ENCODE peak calls at places on chromosomes 5 and 9, in six cellular contexts. E is pancreas; D is CD8-positive, alpha-beta T cell; Z is adrenal gland; N is upper lobe of right lung; C is neural progenitor cell. G is an unnamed sample.

GRCh38 chr9:124285903-124286291 is 28.1 kb downstream of the NEK6 start:
- DNase-seq in E (no peak), D (peak; percentile 52), Z (peak; percentile 79), N (peak; percentile 84), C (no peak), G (peak; percentile 86)

GRCh38 chr9:89797255-89797654 is 192.4 kb downstream of the GADD45G start:
- DNase-seq in E (no peak), D (no peak), Z (no peak), N (no peak), C (no peak), G (no peak)

GRCh38 chr9:134776080-134776796 is 104.4 kb upstream of the FCN2 start:
- DNase-seq in E (no peak), D (no peak), Z (no peak), N (no peak), C (no peak), G (no peak)

GRCh38 chr5:123125172-123125508 is 36.1 kb downstream of the PRDM6 start:
- DNase-seq in E (no peak), D (no peak), Z (no peak), N (no peak), C (no peak), G (no peak)

GRCh38 chr5:56075361-56075760 is 80.6 kb upstream of the IL6ST start:
- DNase-seq in E (no peak), D (no peak), Z (peak; percentile 32), N (no peak), C (no peak), G (no peak)

GRCh38 chr9:109401990-109402318 is 81.1 kb upstream of the EPB41L4B start:
- DNase-seq in E (no peak), D (no peak), Z (no peak), N (no peak), C (no peak), G (no peak)

GRCh38 chr5:59218424-59219045 is 635.7 kb downstream of the RAB3C start:
- DNase-seq in E (no peak), D (no peak), Z (no peak), N (no peak), C (no peak), G (no peak)

GRCh38 chr9:36632892-36633291 is 60.2 kb downstream of the MELK start:
- DNase-seq in E (no peak), D (no peak), Z (no peak), N (no peak), C (peak; percentile 17), G (no peak)

GRCh38 chr9:108933231-108933630 is 693 bp downstream of the ELP1 start:
- DNase-seq in E (no peak), D (no peak), Z (no peak), N (no peak), C (peak; percentile 2), G (no peak)

GRCh38 chr5:71666321-71666720 is 52.8 kb upstream of the CARTPT start:
- DNase-seq in E (no peak), D (no peak), Z (no peak), N (no peak), C (no peak), G (no peak)

GRCh38 chr5:113524927-113525326 is 11.4 kb downstream of the YTHDC2 start:
- DNase-seq in E (no peak), D (no peak), Z (no peak), N (no peak), C (no peak), G (no peak)

GRCh38 chr5:32984851-32985250 is 273.7 kb downstream of the NPR3 start:
- DNase-seq in E (no peak), D (no peak), Z (no peak), N (no peak), C (no peak), G (no peak)

GRCh38 chr5:31443572-31443971 is 88.3 kb downstream of the DROSHA start:
- DNase-seq in E (no peak), D (no peak), Z (no peak), N (no peak), C (no peak), G (no peak)

GRCh38 chr9:20524776-20525175 is 97.5 kb downstream of the MLLT3 start:
- DNase-seq in E (no peak), D (no peak), Z (no peak), N (no peak), C (peak; percentile 59), G (no peak)

GRCh38 chr9:94140791-94141790 is 56.8 kb downstream of the PTPDC1 start:
- DNase-seq in E (no peak), D (no peak), Z (peak; percentile 28), N (no peak), C (no peak), G (no peak)

GRCh38 chr5:159549046-159549445 is 218.8 kb upstream of the IL12B start:
- DNase-seq in E (no peak), D (no peak), Z (no peak), N (no peak), C (no peak), G (no peak)

GRCh38 chr5:98205691-98206461 is 567.6 kb upstream of the RGMB start:
- DNase-seq in E (no peak), D (no peak), Z (no peak), N (no peak), C (no peak), G (no peak)

GRCh38 chr5:116488334-116488733 is 86.3 kb downstream of the SEMA6A start:
- DNase-seq in E (no peak), D (no peak), Z (no peak), N (no peak), C (no peak), G (no peak)

GRCh38 chr5:134133213-134133994 is 18.9 kb downstream of the TCF7 start:
- DNase-seq in E (no peak), D (peak; percentile 54), Z (peak; percentile 8), N (peak; percentile 53), C (no peak), G (peak; percentile 76)

GRCh38 chr9:136675477-136676296 is 11.6 kb downstream of the AGPAT2 start:
- DNase-seq in E (no peak), D (no peak), Z (no peak), N (no peak), C (no peak), G (no peak)

GRCh38 chr9:136678624-136679023 is 8.6 kb downstream of the AGPAT2 start:
- DNase-seq in E (no peak), D (no peak), Z (no peak), N (no peak), C (no peak), G (no peak)

GRCh38 chr9:136676297-136676794 is 10.9 kb downstream of the AGPAT2 start:
- DNase-seq in E (no peak), D (no peak), Z (no peak), N (no peak), C (no peak), G (no peak)

GRCh38 chr9:136678034-136678433 is 9.2 kb downstream of the AGPAT2 start:
- DNase-seq in E (no peak), D (no peak), Z (no peak), N (no peak), C (no peak), G (no peak)

DNA sequence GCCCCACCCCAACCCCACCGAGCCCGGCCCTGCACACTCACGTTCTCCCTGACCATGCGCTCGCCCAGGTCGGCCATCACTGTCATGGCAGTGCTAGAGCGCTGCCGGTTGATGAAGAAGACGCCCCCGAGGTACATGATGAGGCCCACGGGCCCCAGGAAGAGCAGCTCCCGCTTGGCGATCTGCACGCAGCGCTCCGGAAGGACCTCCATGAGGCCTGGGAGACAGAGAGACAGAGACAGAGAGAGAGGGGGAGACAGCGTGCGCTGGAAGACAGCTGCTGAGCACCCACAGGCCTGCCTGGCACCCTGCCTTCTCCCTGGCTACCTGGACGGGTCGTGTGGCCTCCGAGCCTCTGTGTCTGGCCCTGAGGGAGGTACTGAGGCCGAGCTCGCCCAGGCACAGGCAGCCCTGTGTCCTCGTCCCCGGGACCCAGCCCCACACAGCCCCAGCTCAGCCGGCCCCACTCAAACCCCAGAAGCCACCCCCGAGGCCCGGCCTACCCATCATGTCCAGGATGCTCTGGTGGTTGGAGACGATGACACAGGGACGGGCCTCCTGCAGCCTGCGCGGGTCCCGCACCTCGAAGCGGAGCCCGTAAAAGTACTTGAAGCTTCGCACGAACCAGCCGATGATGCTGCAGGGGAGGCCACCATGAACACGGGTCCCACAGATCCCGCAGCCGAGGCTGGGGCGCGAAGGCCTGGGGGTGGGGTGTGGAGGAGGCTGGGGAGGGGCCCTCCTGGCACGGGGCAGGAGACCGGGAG is 10.2 kb downstream of the AGPAT2 start:
- DNase-seq in E (no peak), D (no peak), Z (no peak), N (no peak), C (no peak), G (no peak)
- H3K36me3 ChIP-seq in E (peaks cover 16% of the 10 kb centered on the region), D (no peaks in the 10 kb centered on the region), Z (no peaks in the 10 kb centered on the region), N (peaks cover 23% of the 10 kb centered on the region), C (no peaks in the 10 kb centered on the region), G (peaks cover 28% of the 10 kb centered on the region)

DNA sequence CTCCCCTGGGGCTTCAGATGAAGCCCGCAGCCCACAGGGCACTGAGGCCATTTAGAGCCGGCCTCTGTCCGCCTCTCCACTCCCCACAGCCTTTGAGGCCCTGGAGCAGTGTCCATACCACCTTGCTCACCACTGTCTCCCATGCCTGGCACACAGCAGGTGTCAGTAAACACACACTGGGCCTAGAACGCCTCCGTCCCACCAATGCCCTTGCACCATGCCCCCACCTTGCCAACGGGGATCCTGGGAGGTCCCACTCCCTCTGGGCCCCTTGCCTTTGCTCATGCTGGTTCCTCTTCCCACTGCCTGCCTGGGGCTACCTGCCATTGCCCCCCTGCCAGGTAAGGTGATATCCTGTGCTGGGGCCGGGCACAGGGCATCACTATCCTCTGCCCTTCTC is 26.0 kb downstream of the GFPT2 start:
- DNase-seq in E (no peak), D (no peak), Z (no peak), N (no peak), C (no peak), G (peak; percentile 65)
- H3K36me3 ChIP-seq in E (no peaks in the 10 kb centered on the region), D (no peaks in the 10 kb centered on the region), Z (no peaks in the 10 kb centered on the region), N (no peaks in the 10 kb centered on the region), C (no peaks in the 10 kb centered on the region), G (no peaks in the 10 kb centered on the region)

GRCh38 chr9:97786341-97786740 is 66.7 kb upstream of the FOXE1 start:
- DNase-seq in E (no peak), D (no peak), Z (no peak), N (no peak), C (peak; percentile 45), G (no peak)
- H3K36me3 ChIP-seq in E (no peaks in the 10 kb centered on the region), D (no peaks in the 10 kb centered on the region), Z (no peaks in the 10 kb centered on the region), N (no peaks in the 10 kb centered on the region), C (no peaks in the 10 kb centered on the region), G (no peaks in the 10 kb centered on the region)

GRCh38 chr9:136396219-136396515 is 3.8 kb downstream of the SNAPC4 start:
- DNase-seq in E (no peak), D (no peak), Z (no peak), N (no peak), C (no peak), G (no peak)

GRCh38 chr9:136397643-136398042 is 2.3 kb downstream of the SNAPC4 start:
- DNase-seq in E (no peak), D (no peak), Z (no peak), N (no peak), C (no peak), G (no peak)

GRCh38 chr9:136400038-136400834 is at the start of gene SNAPC4:
- DNase-seq in E (peak; percentile 91), D (peak; percentile 92), Z (peak; percentile 78), N (peak; percentile 94), C (peak; percentile 96), G (peak; percentile 97)

GRCh38 chr9:136399176-136400037 is 563 bp downstream of the SNAPC4 start:
- DNase-seq in E (peak; percentile 47), D (no peak), Z (no peak), N (no peak), C (peak; percentile 48), G (peak; percentile 87)

DNA sequence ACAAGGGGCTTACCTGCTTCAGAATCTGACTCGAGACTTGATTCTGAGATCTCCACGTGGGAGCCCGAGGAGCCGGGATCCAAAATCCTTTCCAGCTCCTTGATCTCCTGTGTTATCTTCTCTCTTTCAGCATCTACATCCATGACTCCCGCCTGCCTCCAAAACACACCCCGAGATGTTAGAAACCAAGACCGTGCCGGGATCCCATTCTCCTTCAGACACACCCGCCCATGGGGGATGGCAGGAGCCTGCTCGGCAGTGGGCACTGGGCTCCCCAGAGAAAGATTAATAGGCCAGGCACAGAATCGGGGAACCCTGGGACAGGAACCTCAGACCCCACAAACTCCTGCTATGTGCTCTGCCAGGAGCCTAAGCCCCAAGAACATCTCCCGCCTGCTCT is 1.7 kb downstream of the SNAPC4 start:
- DNase-seq in E (no peak), D (no peak), Z (no peak), N (no peak), C (no peak), G (no peak)
- H3K36me3 ChIP-seq in E (peaks cover 25% of the 10 kb centered on the region), D (peaks cover 23% of the 10 kb centered on the region), Z (no peaks in the 10 kb centered on the region), N (peaks cover 40% of the 10 kb centered on the region), C (no peaks in the 10 kb centered on the region), G (peaks cover 62% of the 10 kb centered on the region)